ENCODE peak calls at places on chromosome 1, in four cellular contexts. G, Y, R and B are unnamed samples.

GRCh38 chr1:25772692-25773245 is 27.2 kb upstream of the SELENON start:
- DNase-seq in Y (no peak), G (no peak), R (no peak), B (no peak)

GRCh38 chr1:160641323-160642280 is 5.2 kb downstream of the SLAMF1 start:
- DNase-seq in G (no peak), Y (no peak), R (no peak), B (no peak)

GRCh38 chr1:245304698-245305097 is 149.9 kb downstream of the KIF26B start:
- DNase-seq in Y (no peak), R (no peak), G (no peak), B (no peak)

GRCh38 chr1:154579382-154579781 is 11.8 kb downstream of the CHRNB2 start:
- DNase-seq in Y (no peak), G (no peak), R (no peak), B (no peak)

GRCh38 chr1:209434066-209434465 is 149.4 kb upstream of the CAMK1G start:
- DNase-seq in G (no peak), R (no peak), Y (no peak), B (no peak)

GRCh38 chr1:172671591-172671990 is 12.7 kb downstream of the FASLG start:
- DNase-seq in Y (no peak), R (no peak), G (no peak), B (no peak)

GRCh38 chr1:169217621-169218020 is 111.1 kb downstream of the ATP1B1 start:
- DNase-seq in G (no peak), Y (no peak), R (no peak), B (peak)

GRCh38 chr1:204207136-204207616 is 6.6 kb downstream of the GOLT1A start:
- DNase-seq in R (peak), Y (peak), G (no peak), B (peak)

GRCh38 chr1:216114180-216114579 is 309.1 kb downstream of the USH2A start:
- DNase-seq in G (no peak), R (no peak), Y (no peak), B (no peak)

GRCh38 chr1:66758247-66758755 is 6.0 kb downstream of the DYNLT5 start:
- DNase-seq in Y (no peak), R (peak), G (no peak), B (no peak)

GRCh38 chr1:8733463-8733862 is 84.0 kb downstream of the RERE start:
- DNase-seq in G (no peak), R (no peak), Y (no peak), B (no peak)